ENCODE peak calls at places on chromosomes 7 and 10, in eight cellular contexts. One of them, this sample, is unnamed.

GRCh38 chr10:44834131-44834530 is 77.0 kb upstream of the TMEM72 start:
- DNase-seq in caudate nucleus: no peak
- DNase-seq in ACHN: no peak
- DNase-seq in left ventricle myocardium superior: no peak
- DNase-seq in NCI-H1105 treated with DMSO at 0.1 percent for 48 hours: no peak
- DNase-seq in activated CD4-positive, alpha-beta T cell treated with anti-CD3 and anti-CD28 coated beads for 36 hours: no peak
- DNase-seq in kidney: no peak
- DNase-seq in epithelial cell of prostate: no peak
- DNase-seq in this sample: no peak

GRCh38 chr7:27953361-27953760 is 213.4 kb downstream of the TAX1BP1 start:
- DNase-seq in caudate nucleus: no peak
- DNase-seq in left ventricle myocardium superior: no peak
- DNase-seq in epithelial cell of prostate: no peak
- DNase-seq in activated CD4-positive, alpha-beta T cell treated with anti-CD3 and anti-CD28 coated beads for 36 hours: no peak
- DNase-seq in ACHN: no peak
- DNase-seq in NCI-H1105 treated with DMSO at 0.1 percent for 48 hours: no peak
- DNase-seq in kidney: no peak
- DNase-seq in this sample: no peak

GRCh38 chr10:92011560-92012214 is 88.1 kb downstream of the BTAF1 start:
- DNase-seq in activated CD4-positive, alpha-beta T cell treated with anti-CD3 and anti-CD28 coated beads for 36 hours: no peak
- DNase-seq in left ventricle myocardium superior: no peak
- DNase-seq in ACHN: peak
- DNase-seq in kidney: no peak
- DNase-seq in caudate nucleus: no peak
- DNase-seq in NCI-H1105 treated with DMSO at 0.1 percent for 48 hours: peak
- DNase-seq in epithelial cell of prostate: peak
- DNase-seq in this sample: peak

GRCh38 chr7:264541-265191 is 25.3 kb upstream of the FOXL3 start:
- DNase-seq in epithelial cell of prostate: peak
- DNase-seq in kidney: peak
- DNase-seq in left ventricle myocardium superior: peak
- DNase-seq in NCI-H1105 treated with DMSO at 0.1 percent for 48 hours: peak
- DNase-seq in ACHN: no peak
- DNase-seq in activated CD4-positive, alpha-beta T cell treated with anti-CD3 and anti-CD28 coated beads for 36 hours: no peak
- DNase-seq in caudate nucleus: no peak
- DNase-seq in this sample: no peak

GRCh38 chr7:41994046-41994745 is 242.8 kb downstream of the GLI3 start:
- DNase-seq in NCI-H1105 treated with DMSO at 0.1 percent for 48 hours: no peak
- DNase-seq in caudate nucleus: no peak
- DNase-seq in activated CD4-positive, alpha-beta T cell treated with anti-CD3 and anti-CD28 coated beads for 36 hours: no peak
- DNase-seq in ACHN: no peak
- DNase-seq in epithelial cell of prostate: no peak
- DNase-seq in kidney: no peak
- DNase-seq in left ventricle myocardium superior: no peak
- DNase-seq in this sample: no peak

GRCh38 chr10:103966671-103967432 is at the start of gene SLK:
- DNase-seq in kidney: peak
- DNase-seq in ACHN: peak
- DNase-seq in NCI-H1105 treated with DMSO at 0.1 percent for 48 hours: peak
- DNase-seq in activated CD4-positive, alpha-beta T cell treated with anti-CD3 and anti-CD28 coated beads for 36 hours: peak
- DNase-seq in epithelial cell of prostate: no peak
- DNase-seq in left ventricle myocardium superior: peak
- DNase-seq in caudate nucleus: peak
- DNase-seq in this sample: no peak

GRCh38 chr7:96287168-96287567 is 34.7 kb downstream of the SLC25A13 start:
- DNase-seq in epithelial cell of prostate: no peak
- DNase-seq in NCI-H1105 treated with DMSO at 0.1 percent for 48 hours: no peak
- DNase-seq in activated CD4-positive, alpha-beta T cell treated with anti-CD3 and anti-CD28 coated beads for 36 hours: no peak
- DNase-seq in kidney: no peak
- DNase-seq in left ventricle myocardium superior: no peak
- DNase-seq in ACHN: no peak
- DNase-seq in caudate nucleus: no peak
- DNase-seq in this sample: no peak

GRCh38 chr10:89360153-89360552 is 17.7 kb upstream of the IFIT1B start:
- DNase-seq in epithelial cell of prostate: no peak
- DNase-seq in NCI-H1105 treated with DMSO at 0.1 percent for 48 hours: no peak
- DNase-seq in left ventricle myocardium superior: no peak
- DNase-seq in ACHN: peak
- DNase-seq in caudate nucleus: no peak
- DNase-seq in activated CD4-positive, alpha-beta T cell treated with anti-CD3 and anti-CD28 coated beads for 36 hours: no peak
- DNase-seq in kidney: no peak
- DNase-seq in this sample: no peak

GRCh38 chr10:60291354-60291930 is 98.2 kb downstream of the ANK3 start:
- DNase-seq in caudate nucleus: no peak
- DNase-seq in activated CD4-positive, alpha-beta T cell treated with anti-CD3 and anti-CD28 coated beads for 36 hours: no peak
- DNase-seq in left ventricle myocardium superior: no peak
- DNase-seq in NCI-H1105 treated with DMSO at 0.1 percent for 48 hours: no peak
- DNase-seq in ACHN: no peak
- DNase-seq in epithelial cell of prostate: no peak
- DNase-seq in kidney: no peak
- DNase-seq in this sample: no peak

GRCh38 chr7:33185786-33186185 is 56.4 kb downstream of the BBS9 start:
- DNase-seq in epithelial cell of prostate: no peak
- DNase-seq in kidney: no peak
- DNase-seq in caudate nucleus: no peak
- DNase-seq in ACHN: peak
- DNase-seq in NCI-H1105 treated with DMSO at 0.1 percent for 48 hours: peak
- DNase-seq in activated CD4-positive, alpha-beta T cell treated with anti-CD3 and anti-CD28 coated beads for 36 hours: peak
- DNase-seq in left ventricle myocardium superior: no peak
- DNase-seq in this sample: peak

GRCh38 chr10:34475222-34475621 is 339.9 kb downstream of the PARD3 start:
- DNase-seq in activated CD4-positive, alpha-beta T cell treated with anti-CD3 and anti-CD28 coated beads for 36 hours: no peak
- DNase-seq in left ventricle myocardium superior: no peak
- DNase-seq in epithelial cell of prostate: no peak
- DNase-seq in ACHN: no peak
- DNase-seq in kidney: no peak
- DNase-seq in caudate nucleus: no peak
- DNase-seq in NCI-H1105 treated with DMSO at 0.1 percent for 48 hours: no peak
- DNase-seq in this sample: no peak

GRCh38 chr7:94848992-94849576 is 58.3 kb upstream of the PPP1R9A start:
- DNase-seq in ACHN: no peak
- DNase-seq in left ventricle myocardium superior: no peak
- DNase-seq in epithelial cell of prostate: no peak
- DNase-seq in kidney: peak
- DNase-seq in caudate nucleus: no peak
- DNase-seq in NCI-H1105 treated with DMSO at 0.1 percent for 48 hours: no peak
- DNase-seq in activated CD4-positive, alpha-beta T cell treated with anti-CD3 and anti-CD28 coated beads for 36 hours: no peak
- DNase-seq in this sample: no peak

GRCh38 chr7:128409435-128410091 is at the start of gene IMPDH1:
- DNase-seq in caudate nucleus: peak
- DNase-seq in ACHN: peak
- DNase-seq in kidney: peak
- DNase-seq in left ventricle myocardium superior: peak
- DNase-seq in NCI-H1105 treated with DMSO at 0.1 percent for 48 hours: peak
- DNase-seq in activated CD4-positive, alpha-beta T cell treated with anti-CD3 and anti-CD28 coated beads for 36 hours: peak
- DNase-seq in epithelial cell of prostate: no peak
- DNase-seq in this sample: no peak

GRCh38 chr10:67788028-67788886 is 49.7 kb downstream of the DNAJC12 start:
- DNase-seq in activated CD4-positive, alpha-beta T cell treated with anti-CD3 and anti-CD28 coated beads for 36 hours: peak
- DNase-seq in caudate nucleus: no peak
- DNase-seq in left ventricle myocardium superior: peak
- DNase-seq in kidney: no peak
- DNase-seq in epithelial cell of prostate: no peak
- DNase-seq in ACHN: peak
- DNase-seq in NCI-H1105 treated with DMSO at 0.1 percent for 48 hours: no peak
- DNase-seq in this sample: no peak

GRCh38 chr7:131109011-131109756 is 218.5 kb upstream of the MKLN1 start:
- DNase-seq in left ventricle myocardium superior: no peak
- DNase-seq in ACHN: peak
- DNase-seq in caudate nucleus: no peak
- DNase-seq in NCI-H1105 treated with DMSO at 0.1 percent for 48 hours: no peak
- DNase-seq in activated CD4-positive, alpha-beta T cell treated with anti-CD3 and anti-CD28 coated beads for 36 hours: no peak
- DNase-seq in epithelial cell of prostate: no peak
- DNase-seq in kidney: peak
- DNase-seq in this sample: no peak

GRCh38 chr10:2990764-2991163 is 76.6 kb upstream of the PFKP start:
- DNase-seq in left ventricle myocardium superior: no peak
- DNase-seq in NCI-H1105 treated with DMSO at 0.1 percent for 48 hours: no peak
- DNase-seq in caudate nucleus: no peak
- DNase-seq in activated CD4-positive, alpha-beta T cell treated with anti-CD3 and anti-CD28 coated beads for 36 hours: no peak
- DNase-seq in ACHN: no peak
- DNase-seq in epithelial cell of prostate: no peak
- DNase-seq in kidney: no peak
- DNase-seq in this sample: no peak

GRCh38 chr7:44959956-44960640 is 18.7 kb downstream of the MYO1G start:
- DNase-seq in ACHN: no peak
- DNase-seq in kidney: no peak
- DNase-seq in NCI-H1105 treated with DMSO at 0.1 percent for 48 hours: no peak
- DNase-seq in epithelial cell of prostate: no peak
- DNase-seq in left ventricle myocardium superior: no peak
- DNase-seq in caudate nucleus: no peak
- DNase-seq in activated CD4-positive, alpha-beta T cell treated with anti-CD3 and anti-CD28 coated beads for 36 hours: peak
- DNase-seq in this sample: no peak

This sample was measured in glomerular endothelial cell.